ENCODE peak calls at places on chromosomes 1 and 21, in nine cellular contexts. T, C, J, P, N, D, L, A and R are unnamed samples.

GRCh38 chr1:234163267-234163919 is 209.9 kb upstream of the COA6 start:
- DNase-seq in T (no peak), C (no peak), J (no peak), P (no peak), N (no peak), D (no peak), L (no peak), A (no peak), R (no peak)

GRCh38 chr1:17405898-17406759 is 33.3 kb downstream of the RCC2 start:
- DNase-seq in T (peak), C (no peak), J (no peak), P (peak), N (peak), D (peak), L (peak), A (no peak), R (no peak)

GRCh38 chr1:51574796-51575195 is 42.1 kb upstream of the OSBPL9 start:
- DNase-seq in T (no peak), C (no peak), J (no peak), P (no peak), N (no peak), D (no peak), L (no peak), A (no peak), R (no peak)

GRCh38 chr1:112700290-112701226 is 6.4 kb downstream of the RHOC start:
- DNase-seq in T (peak), C (peak), J (peak), P (peak), N (peak), D (peak), L (no peak), A (peak), R (peak)

GRCh38 chr1:14113841-14114567 is 414.0 kb downstream of the PRDM2 start:
- DNase-seq in T (no peak), C (no peak), J (no peak), P (peak), N (peak), D (peak), L (no peak), A (peak), R (no peak)

GRCh38 chr1:151534662-151535278 is 5.3 kb upstream of the TUFT1 start:
- DNase-seq in T (peak), C (peak), J (peak), P (peak), N (peak), D (peak), L (peak), A (peak), R (peak)

GRCh38 chr1:220217383-220217988 is 54.8 kb downstream of the RAB3GAP2 start:
- DNase-seq in T (no peak), C (no peak), J (no peak), P (peak), N (peak), D (peak), L (no peak), A (no peak), R (no peak)

GRCh38 chr1:220990417-220991337 is 111.4 kb downstream of the HLX start:
- DNase-seq in T (no peak), C (no peak), J (no peak), P (no peak), N (no peak), D (peak), L (no peak), A (no peak), R (no peak)

GRCh38 chr21:42258150-42258884 is 39.4 kb downstream of the ABCG1 start:
- DNase-seq in T (peak), C (peak), J (peak), P (peak), N (peak), D (peak), L (peak), A (peak), R (peak)

GRCh38 chr1:101161619-101162018 is 75.2 kb upstream of the S1PR1 start:
- DNase-seq in T (no peak), C (no peak), J (no peak), P (no peak), N (no peak), D (no peak), L (no peak), A (no peak), R (no peak)